ENCODE peak calls at places on chromosomes 4 and X, in ten cellular contexts. One of them, this sample, is unnamed.

GRCh38 chr4:104641427-104641826 is 146.7 kb upstream of the CXXC4 start:
- DNase-seq in SK-N-SH: no peak
- DNase-seq in posterior vena cava: no peak
- DNase-seq in heart left ventricle: no peak
- DNase-seq in HS-5: no peak
- DNase-seq in Daoy: no peak
- DNase-seq in ACHN: no peak
- DNase-seq in ovary: no peak
- DNase-seq in germinal center: no peak
- DNase-seq in H1: no peak
- DNase-seq in this sample: no peak

GRCh38 chr4:166662266-166662843 is 571.9 kb downstream of the SPOCK3 start:
- DNase-seq in posterior vena cava: no peak
- DNase-seq in H1: no peak
- DNase-seq in ACHN: no peak
- DNase-seq in Daoy: no peak
- DNase-seq in ovary: no peak
- DNase-seq in germinal center: peak
- DNase-seq in HS-5: no peak
- DNase-seq in SK-N-SH: no peak
- DNase-seq in heart left ventricle: no peak
- DNase-seq in this sample: no peak

GRCh38 chr4:108030332-108030731 is 40.6 kb downstream of the HADH start:
- DNase-seq in posterior vena cava: no peak
- DNase-seq in H1: no peak
- DNase-seq in SK-N-SH: peak
- DNase-seq in Daoy: no peak
- DNase-seq in ACHN: peak
- DNase-seq in ovary: no peak
- DNase-seq in heart left ventricle: peak
- DNase-seq in HS-5: no peak
- DNase-seq in germinal center: peak
- DNase-seq in this sample: no peak

GRCh38 chrX:53711446-53711845 is 24.9 kb upstream of the HUWE1 start:
- DNase-seq in Daoy: no peak
- DNase-seq in heart left ventricle: no peak
- DNase-seq in HS-5: no peak
- DNase-seq in ACHN: no peak
- DNase-seq in SK-N-SH: no peak
- DNase-seq in H1: no peak
- DNase-seq in posterior vena cava: no peak
- DNase-seq in germinal center: no peak
- DNase-seq in ovary: no peak
- DNase-seq in this sample: no peak

GRCh38 chrX:133980406-133980805 is 5.0 kb downstream of the GPC3 start:
- DNase-seq in H1: no peak
- DNase-seq in posterior vena cava: no peak
- DNase-seq in germinal center: no peak
- DNase-seq in Daoy: no peak
- DNase-seq in ACHN: no peak
- DNase-seq in HS-5: peak
- DNase-seq in heart left ventricle: no peak
- DNase-seq in SK-N-SH: no peak
- DNase-seq in ovary: no peak
- DNase-seq in this sample: no peak

GRCh38 chr4:64520393-64520792 is 111.1 kb upstream of the TECRL start:
- DNase-seq in ACHN: no peak
- DNase-seq in posterior vena cava: no peak
- DNase-seq in HS-5: no peak
- DNase-seq in SK-N-SH: no peak
- DNase-seq in H1: no peak
- DNase-seq in Daoy: no peak
- DNase-seq in germinal center: no peak
- DNase-seq in ovary: no peak
- DNase-seq in heart left ventricle: no peak
- DNase-seq in this sample: no peak

GRCh38 chr4:188262464-188262863 is 123.2 kb downstream of the TRIML1 start:
- DNase-seq in ovary: no peak
- DNase-seq in germinal center: no peak
- DNase-seq in ACHN: no peak
- DNase-seq in H1: no peak
- DNase-seq in HS-5: no peak
- DNase-seq in heart left ventricle: no peak
- DNase-seq in posterior vena cava: no peak
- DNase-seq in Daoy: peak
- DNase-seq in SK-N-SH: no peak
- DNase-seq in this sample: no peak

GRCh38 chrX:153731117-153731844 is 6.6 kb downstream of the ABCD1 start:
- DNase-seq in HS-5: no peak
- DNase-seq in ovary: no peak
- DNase-seq in heart left ventricle: no peak
- DNase-seq in H1: no peak
- DNase-seq in ACHN: no peak
- DNase-seq in germinal center: no peak
- DNase-seq in posterior vena cava: no peak
- DNase-seq in Daoy: no peak
- DNase-seq in SK-N-SH: no peak
- DNase-seq in this sample: no peak

GRCh38 chr4:52862605-52863236 is 604 bp downstream of the RASL11B start:
- DNase-seq in posterior vena cava: no peak
- DNase-seq in SK-N-SH: peak
- DNase-seq in ACHN: no peak
- DNase-seq in germinal center: no peak
- DNase-seq in ovary: peak
- DNase-seq in Daoy: no peak
- DNase-seq in heart left ventricle: no peak
- DNase-seq in HS-5: no peak
- DNase-seq in H1: no peak
- DNase-seq in this sample: no peak

GRCh38 chr4:53562409-53562808 is 28.9 kb downstream of the LNX1 start:
- DNase-seq in SK-N-SH: no peak
- DNase-seq in posterior vena cava: no peak
- DNase-seq in HS-5: no peak
- DNase-seq in ACHN: no peak
- DNase-seq in H1: no peak
- DNase-seq in ovary: no peak
- DNase-seq in heart left ventricle: no peak
- DNase-seq in Daoy: no peak
- DNase-seq in germinal center: no peak
- DNase-seq in this sample: no peak

GRCh38 chrX:125736008-125736729 is 416.5 kb downstream of the TEX13C start:
- DNase-seq in heart left ventricle: no peak
- DNase-seq in posterior vena cava: no peak
- DNase-seq in Daoy: no peak
- DNase-seq in germinal center: no peak
- DNase-seq in ACHN: no peak
- DNase-seq in H1: no peak
- DNase-seq in HS-5: no peak
- DNase-seq in ovary: no peak
- DNase-seq in SK-N-SH: no peak
- DNase-seq in this sample: no peak

GRCh38 chrX:18377802-18378201 is 23.3 kb upstream of the SCML2 start:
- DNase-seq in ACHN: peak
- DNase-seq in germinal center: no peak
- DNase-seq in HS-5: no peak
- DNase-seq in heart left ventricle: no peak
- DNase-seq in H1: peak
- DNase-seq in SK-N-SH: peak
- DNase-seq in posterior vena cava: no peak
- DNase-seq in ovary: no peak
- DNase-seq in Daoy: peak
- DNase-seq in this sample: no peak

GRCh38 chrX:110706446-110706845 is 89.2 kb downstream of the CHRDL1 start:
- DNase-seq in posterior vena cava: no peak
- DNase-seq in HS-5: no peak
- DNase-seq in ovary: no peak
- DNase-seq in ACHN: no peak
- DNase-seq in H1: no peak
- DNase-seq in Daoy: no peak
- DNase-seq in germinal center: no peak
- DNase-seq in heart left ventricle: no peak
- DNase-seq in SK-N-SH: no peak
- DNase-seq in this sample: no peak

GRCh38 chr4:17094209-17094608 is 195.8 kb upstream of the LDB2 start:
- DNase-seq in heart left ventricle: no peak
- DNase-seq in posterior vena cava: no peak
- DNase-seq in ovary: no peak
- DNase-seq in ACHN: no peak
- DNase-seq in germinal center: no peak
- DNase-seq in H1: no peak
- DNase-seq in Daoy: no peak
- DNase-seq in HS-5: no peak
- DNase-seq in SK-N-SH: no peak
- DNase-seq in this sample: no peak

GRCh38 chrX:96763608-96764007 is 79.0 kb downstream of the DIAPH2 start:
- DNase-seq in H1: no peak
- DNase-seq in ovary: no peak
- DNase-seq in germinal center: no peak
- DNase-seq in ACHN: no peak
- DNase-seq in HS-5: no peak
- DNase-seq in heart left ventricle: no peak
- DNase-seq in Daoy: no peak
- DNase-seq in posterior vena cava: no peak
- DNase-seq in SK-N-SH: peak
- DNase-seq in this sample: no peak

GRCh38 chrX:7514871-7515599 is 327.9 kb upstream of the VCX start:
- DNase-seq in SK-N-SH: no peak
- DNase-seq in ACHN: no peak
- DNase-seq in heart left ventricle: no peak
- DNase-seq in Daoy: no peak
- DNase-seq in germinal center: no peak
- DNase-seq in posterior vena cava: no peak
- DNase-seq in HS-5: peak
- DNase-seq in H1: no peak
- DNase-seq in ovary: no peak
- DNase-seq in this sample: peak

GRCh38 chr4:7398104-7398423 is 36.7 kb downstream of the PSAPL1 start:
- DNase-seq in posterior vena cava: no peak
- DNase-seq in heart left ventricle: peak
- DNase-seq in ovary: peak
- DNase-seq in Daoy: peak
- DNase-seq in SK-N-SH: peak
- DNase-seq in HS-5: no peak
- DNase-seq in ACHN: peak
- DNase-seq in H1: peak
- DNase-seq in germinal center: no peak
- DNase-seq in this sample: no peak

GRCh38 chrX:73851014-73852009 is 288.3 kb downstream of the CHIC1 start:
- DNase-seq in ACHN: no peak
- DNase-seq in HS-5: no peak
- DNase-seq in heart left ventricle: peak
- DNase-seq in posterior vena cava: peak
- DNase-seq in SK-N-SH: peak
- DNase-seq in germinal center: no peak
- DNase-seq in ovary: peak
- DNase-seq in Daoy: no peak
- DNase-seq in H1: no peak
- DNase-seq in this sample: no peak

GRCh38 chr4:78362310-78362709 is 189.3 kb upstream of the ANXA3 start:
- DNase-seq in heart left ventricle: no peak
- DNase-seq in posterior vena cava: no peak
- DNase-seq in SK-N-SH: no peak
- DNase-seq in HS-5: no peak
- DNase-seq in germinal center: no peak
- DNase-seq in Daoy: no peak
- DNase-seq in ACHN: no peak
- DNase-seq in ovary: no peak
- DNase-seq in H1: peak
- DNase-seq in this sample: no peak

GRCh38 chr4:153374471-153374870 is 30.0 kb downstream of the MND1 start:
- DNase-seq in ACHN: no peak
- DNase-seq in posterior vena cava: no peak
- DNase-seq in heart left ventricle: no peak
- DNase-seq in H1: no peak
- DNase-seq in HS-5: peak
- DNase-seq in germinal center: no peak
- DNase-seq in Daoy: no peak
- DNase-seq in SK-N-SH: no peak
- DNase-seq in ovary: no peak
- DNase-seq in this sample: no peak

This sample was measured in RCC 7860.